ENCODE peak calls at places on chromosomes 3 and 15, in four cellular contexts. K is ovary, X is stomach, R is transverse colon. Z is an unnamed sample.
A peak's percentile ranks its signal among the peaks of the same experiment; 100 is the strongest.

GRCh38 chr3:124200336-124200901 is 208.5 kb upstream of the ROPN1 start:
- DNase-seq in K (no peak), X (no peak), R (no peak), Z (no peak)

GRCh38 chr3:23135026-23135785 is 67.9 kb upstream of the UBE2E2 start:
- DNase-seq in K (no peak), X (no peak), R (no peak), Z (no peak)

GRCh38 chr3:152870027-152870426 is 35.1 kb downstream of the P2RY1 start:
- DNase-seq in K (no peak), X (no peak), R (no peak), Z (no peak)

GRCh38 chr15:40769310-40770146 is at the start of gene C15orf62:
- DNase-seq in K (peak; percentile 47), X (peak; percentile 73), R (peak; percentile 66), Z (peak; percentile 74)

GRCh38 chr3:36907911-36908646 is 36.8 kb downstream of the TRANK1 start:
- DNase-seq in K (peak; percentile 31), X (peak; percentile 66), R (peak; percentile 86), Z (peak; percentile 59)

GRCh38 chr15:81666828-81667227 is 292.8 kb upstream of the TMC3 start:
- DNase-seq in K (no peak), X (no peak), R (no peak), Z (no peak)

GRCh38 chr3:53009826-53010539 is 35.9 kb downstream of the SFMBT1 start:
- DNase-seq in K (no peak), X (no peak), R (no peak), Z (no peak)

GRCh38 chr15:62709261-62709660 is 333.3 kb upstream of the TPM1 start:
- DNase-seq in K (no peak), X (no peak), R (no peak), Z (no peak)

GRCh38 chr15:23073890-23074631 is 34.7 kb upstream of the TUBGCP5 start:
- DNase-seq in K (no peak), X (no peak), R (peak; percentile 14), Z (peak; percentile 33)

GRCh38 chr3:123328851-123329635 is 119.8 kb downstream of the ADCY5 start:
- DNase-seq in K (peak; percentile 87), X (peak; percentile 85), R (peak; percentile 81), Z (peak; percentile 60)

GRCh38 chr3:60303160-60303559 is 948.1 kb downstream of the FHIT start:
- DNase-seq in K (no peak), X (no peak), R (no peak), Z (no peak)

GRCh38 chr15:74291101-74292071 is 55.3 kb downstream of the CCDC33 start:
- DNase-seq in K (peak; percentile 77), X (peak; percentile 74), R (peak; percentile 66), Z (peak; percentile 41)

GRCh38 chr3:157122116-157122515 is 37.8 kb downstream of the CCNL1 start:
- DNase-seq in K (no peak), X (no peak), R (no peak), Z (no peak)

GRCh38 chr3:97432914-97433313 is 331.6 kb upstream of the ARL6 start:
- DNase-seq in K (no peak), X (no peak), R (no peak), Z (no peak)

GRCh38 chr3:161560006-161560637 is 63.5 kb downstream of the OTOL1 start:
- DNase-seq in K (peak; percentile 20), X (peak; percentile 28), R (peak; percentile 9), Z (no peak)

GRCh38 chr3:94665922-94666321 is 603.1 kb downstream of the NSUN3 start:
- DNase-seq in K (no peak), X (no peak), R (no peak), Z (no peak)

GRCh38 chr3:193829781-193830180 is 236.8 kb downstream of the OPA1 start:
- DNase-seq in K (no peak), X (peak; percentile 65), R (peak; percentile 37), Z (no peak)

GRCh38 chr3:56725175-56725574 is 42.1 kb upstream of the TASOR start:
- DNase-seq in K (no peak), X (no peak), R (peak; percentile 43), Z (no peak)

GRCh38 chr3:40336101-40336500 is 26.6 kb downstream of the EIF1B start:
- DNase-seq in K (no peak), X (no peak), R (no peak), Z (no peak)

GRCh38 chr3:40333852-40334251 is 24.3 kb downstream of the EIF1B start:
- DNase-seq in K (no peak), X (no peak), R (no peak), Z (no peak)

GRCh38 chr3:40333416-40333815 is 23.9 kb downstream of the EIF1B start:
- DNase-seq in K (no peak), X (no peak), R (no peak), Z (no peak)

GRCh38 chr3:40337136-40338108 is 27.9 kb downstream of the EIF1B start:
- DNase-seq in K (no peak), X (no peak), R (no peak), Z (no peak)

GRCh38 chr3:40336511-40337135 is 27.1 kb downstream of the EIF1B start:
- DNase-seq in K (no peak), X (no peak), R (no peak), Z (no peak)
- TF ChIP-seq CTCF in K (no peak), X (no peak), R (no peak), Z (no peak)

GRCh38 chr15:58393196-58393790 is 38.5 kb upstream of the LIPC start:
- DNase-seq in K (no peak), X (no peak), R (peak; percentile 52), Z (no peak)
- H3K27ac ChIP-seq in K (no peak overlapping the region), X (no peak overlapping the region), R (peak overlapping the region; percentile 48), Z (no peak overlapping the region)

GRCh38 chr15:34214135-34214534 is 4.2 kb upstream of the KATNBL1 start:
- DNase-seq in K (no peak), X (no peak), R (no peak), Z (no peak)
- H3K4me3 ChIP-seq in K (no peak overlapping the region), X (no peak overlapping the region), R (no peak overlapping the region), Z (no peak overlapping the region)

GRCh38 chr3:54339608-54340007 is 217.3 kb downstream of the CACNA2D3 start:
- DNase-seq in K (no peak), X (no peak), R (no peak), Z (no peak)
- TF ChIP-seq CTCF in K (no peak), X (no peak), R (no peak), Z (no peak)

GRCh38 chr3:71035886-71036285 is 547.6 kb downstream of the FOXP1 start:
- DNase-seq in K (no peak), X (no peak), R (no peak), Z (no peak)
- H3K27ac ChIP-seq in K (no peak overlapping the region), X (peak overlapping the region; percentile 20), R (peak overlapping the region; percentile 72), Z (peak overlapping the region; percentile 47)

GRCh38 chr15:72979754-72980153 is 72.5 kb upstream of the NEO1 start:
- DNase-seq in K (no peak), X (no peak), R (no peak), Z (no peak)

GRCh38 chr15:72979308-72979707 is 73.0 kb upstream of the NEO1 start:
- DNase-seq in K (no peak), X (no peak), R (no peak), Z (no peak)

GRCh38 chr15:72982750-72983149 is 69.5 kb upstream of the NEO1 start:
- DNase-seq in K (no peak), X (no peak), R (no peak), Z (no peak)

GRCh38 chr15:72983812-72984211 is 68.5 kb upstream of the NEO1 start:
- DNase-seq in K (no peak), X (no peak), R (no peak), Z (no peak)
- H3K4me3 ChIP-seq in K (no peak overlapping the region), X (no peak overlapping the region), R (no peak overlapping the region), Z (no peak overlapping the region)

GRCh38 chr15:21262851-21263400 is 177.4 kb downstream of the POTEB3 start:
- DNase-seq in K (no peak), X (no peak), R (no peak), Z (no peak)
- TF ChIP-seq CTCF in K (no peak), X (no peak), R (no peak), Z (no peak)

GRCh38 chr3:17740703-17741102 is 1.7 kb downstream of the TBC1D5 start:
- DNase-seq in K (no peak), X (no peak), R (no peak), Z (peak; percentile 27)
- H3K27ac ChIP-seq in K (no peak overlapping the region), X (peak overlapping the region; percentile 93), R (peak overlapping the region; percentile 100), Z (peak overlapping the region; percentile 89)

GRCh38 chr3:187912007-187912406 is 166.7 kb upstream of the BCL6 start:
- DNase-seq in K (no peak), X (no peak), R (no peak), Z (no peak)

GRCh38 chr3:187909871-187910270 is 164.6 kb upstream of the BCL6 start:
- DNase-seq in K (no peak), X (no peak), R (no peak), Z (no peak)

GRCh38 chr3:187916072-187916471 is 170.8 kb upstream of the BCL6 start:
- DNase-seq in K (no peak), X (no peak), R (no peak), Z (no peak)

GRCh38 chr3:187914231-187914630 is 169.0 kb upstream of the BCL6 start:
- DNase-seq in K (no peak), X (no peak), R (no peak), Z (no peak)

DNA sequence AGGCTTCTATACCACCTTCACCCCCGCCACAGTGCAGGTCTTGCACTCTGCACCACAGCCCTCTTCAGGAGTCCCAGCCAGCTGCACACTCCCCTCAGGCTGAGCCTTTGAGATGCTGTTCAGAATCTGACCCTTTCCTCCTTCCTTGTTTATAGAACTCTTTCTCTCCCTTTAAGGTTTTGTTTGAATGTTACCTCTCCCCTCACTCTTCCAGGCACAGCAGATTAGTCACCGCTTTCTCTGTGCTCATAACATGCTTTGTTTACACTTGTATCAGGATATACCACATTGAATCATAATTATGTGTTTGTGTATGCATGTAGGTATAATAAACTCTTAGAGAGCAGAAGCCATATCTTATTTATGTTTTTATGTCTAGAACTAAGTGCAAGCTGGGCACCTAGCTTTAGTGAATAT is 168.4 kb upstream of the BCL6 start:
- DNase-seq in K (no peak), X (no peak), R (peak; percentile 20), Z (no peak)
- H3K4me3 ChIP-seq in K (no peak overlapping the region), X (no peak overlapping the region), R (no peak overlapping the region), Z (no peak overlapping the region)

GRCh38 chr15:98143116-98143515 is 182.6 kb downstream of the ARRDC4 start:
- DNase-seq in K (no peak), X (no peak), R (no peak), Z (no peak)

GRCh38 chr15:98134875-98135274 is 174.4 kb downstream of the ARRDC4 start:
- DNase-seq in K (no peak), X (no peak), R (no peak), Z (no peak)

GRCh38 chr15:98142584-98142983 is 182.1 kb downstream of the ARRDC4 start:
- DNase-seq in K (no peak), X (no peak), R (no peak), Z (no peak)

GRCh38 chr15:98139337-98139736 is 178.8 kb downstream of the ARRDC4 start:
- DNase-seq in K (no peak), X (no peak), R (no peak), Z (no peak)

GRCh38 chr15:98138910-98139309 is 178.4 kb downstream of the ARRDC4 start:
- DNase-seq in K (no peak), X (no peak), R (no peak), Z (no peak)
- TF ChIP-seq CTCF in K (no peak), X (no peak), R (no peak), Z (no peak)

Z was measured in HL-60.